ENCODE peak calls at places on chromosomes 12 and 14, in six cellular contexts. K is activated CD8-positive, alpha-beta memory T cell treated with anti-CD3 and anti-CD28 coated beads for 1 hour; O is activated CD4-positive, alpha-beta T cell treated with anti-CD3 and anti-CD28 coated beads, Interleukin-2, amount 10 ng/mL, durations not matched to agents 7 days and 5 days; D is NAMALWA; C is stimulated activated CD8-positive, alpha-beta memory T cell treated with anti-CD3 and anti-CD28 coated beads, Interleukin-4, amount 100 ng/mL, for 1 hour; A is HCEC 1CT. J is an unnamed sample.

GRCh38 chr12:18794000-18794399 is 56.1 kb downstream of the CAPZA3 start:
- DNase-seq in K (no peak), O (no peak), D (no peak), C (no peak), A (no peak), J (no peak)

GRCh38 chr12:3480744-3481143 is 10.3 kb upstream of the PRMT8 start:
- DNase-seq in K (no peak), O (no peak), D (no peak), C (no peak), A (no peak), J (no peak)

GRCh38 chr12:98587084-98587483 is 6.4 kb upstream of the SLC25A3 start:
- DNase-seq in K (no peak), O (no peak), D (no peak), C (no peak), A (no peak), J (no peak)

GRCh38 chr12:120228291-120229070 is 27.6 kb upstream of the RPLP0 start:
- DNase-seq in K (peak), O (peak), D (peak), C (peak), A (peak), J (peak)

GRCh38 chr14:105398726-105399440 is 545 bp downstream of the TEX22 start:
- DNase-seq in K (no peak), O (peak), D (peak), C (no peak), A (no peak), J (peak)

GRCh38 chr12:94621662-94622359 is 28.5 kb downstream of the TMCC3 start:
- DNase-seq in K (no peak), O (peak), D (no peak), C (no peak), A (peak), J (peak)

GRCh38 chr12:108793756-108794441 is 62.6 kb upstream of the CORO1C start:
- DNase-seq in K (no peak), O (no peak), D (no peak), C (no peak), A (no peak), J (no peak)

GRCh38 chr12:4243098-4243795 is 30.3 kb upstream of the CCND2 start:
- DNase-seq in K (no peak), O (no peak), D (no peak), C (no peak), A (no peak), J (no peak)

GRCh38 chr12:92779902-92780301 is 77.1 kb downstream of the PLEKHG7 start:
- DNase-seq in K (no peak), O (no peak), D (no peak), C (no peak), A (peak), J (no peak)

GRCh38 chr14:49173765-49174373 is 412.3 kb downstream of the RPS29 start:
- DNase-seq in K (no peak), O (peak), D (peak), C (no peak), A (peak), J (peak)

GRCh38 chr12:879641-880040 is 69.9 kb downstream of the RAD52 start:
- DNase-seq in K (no peak), O (no peak), D (no peak), C (no peak), A (peak), J (peak)

GRCh38 chr12:4274396-4274959 is 916 bp downstream of the CCND2 start:
- DNase-seq in K (no peak), O (peak), D (no peak), C (no peak), A (peak), J (no peak)

J was measured in IMR-90.